ENCODE peak calls at places on chromosome 17, in four cellular contexts. One of them, this sample, is unnamed.

GRCh38 chr17:36856169-36856568 is 81.1 kb upstream of the LHX1 start:
- DNase-seq in GM12878: no peak
- DNase-seq in K562: no peak
- DNase-seq in HepG2: no peak
- DNase-seq in this sample: no peak

GRCh38 chr17:47803201-47803600 is 18.4 kb downstream of the OSBPL7 start:
- DNase-seq in GM12878: no peak
- DNase-seq in K562: no peak
- DNase-seq in HepG2: no peak
- DNase-seq in this sample: no peak

GRCh38 chr17:1997587-1998425 is 27.3 kb downstream of the RTN4RL1 start:
- DNase-seq in GM12878: no peak
- DNase-seq in K562: no peak
- DNase-seq in HepG2: peak
- DNase-seq in this sample: peak

GRCh38 chr17:73855933-73856332 is 211.7 kb upstream of the SDK2 start:
- DNase-seq in GM12878: no peak
- DNase-seq in K562: no peak
- DNase-seq in HepG2: no peak
- DNase-seq in this sample: no peak

GRCh38 chr17:2179615-2180295 is 123.8 kb downstream of the SMG6 start:
- DNase-seq in GM12878: no peak
- DNase-seq in K562: no peak
- DNase-seq in HepG2: no peak
- DNase-seq in this sample: no peak

GRCh38 chr17:65332375-65332774 is 195.2 kb downstream of the RGS9 start:
- DNase-seq in GM12878: no peak
- DNase-seq in K562: no peak
- DNase-seq in HepG2: no peak
- DNase-seq in this sample: no peak

GRCh38 chr17:59846391-59847165 is 46.2 kb downstream of the TUBD1 start:
- DNase-seq in GM12878: peak
- DNase-seq in K562: no peak
- DNase-seq in HepG2: peak
- DNase-seq in this sample: no peak

GRCh38 chr17:708132-708531 is 6.5 kb downstream of the VPS53 start:
- DNase-seq in GM12878: no peak
- DNase-seq in K562: no peak
- DNase-seq in HepG2: no peak
- DNase-seq in this sample: no peak

GRCh38 chr17:760371-760770 is 8.3 kb upstream of the GEMIN4 start:
- DNase-seq in GM12878: no peak
- DNase-seq in K562: no peak
- DNase-seq in HepG2: no peak
- DNase-seq in this sample: no peak

GRCh38 chr17:44086364-44087311 is 16.1 kb downstream of the G6PC3 start:
- DNase-seq in GM12878: no peak
- DNase-seq in K562: peak
- DNase-seq in HepG2: peak
- DNase-seq in this sample: peak

GRCh38 chr17:82772026-82772425 is 20.2 kb downstream of the TBCD start:
- DNase-seq in GM12878: no peak
- DNase-seq in K562: no peak
- DNase-seq in HepG2: peak
- DNase-seq in this sample: no peak
- TF ChIP-seq FOXM1 in GM12878: no peak
- TF ChIP-seq FOXM1 in K562: no peak
- TF ChIP-seq FOXM1 in HepG2: no peak
- TF ChIP-seq FOXM1 in this sample: no peak

GRCh38 chr17:79785900-79786810 is 8.2 kb downstream of the CBX2 start:
- DNase-seq in GM12878: no peak
- DNase-seq in K562: no peak
- DNase-seq in HepG2: no peak
- DNase-seq in this sample: no peak

GRCh38 chr17:79781691-79782575 is 4.0 kb downstream of the CBX2 start:
- DNase-seq in GM12878: no peak
- DNase-seq in K562: no peak
- DNase-seq in HepG2: no peak
- DNase-seq in this sample: no peak

GRCh38 chr17:79783891-79784290 is 5.9 kb downstream of the CBX2 start:
- DNase-seq in GM12878: no peak
- DNase-seq in K562: no peak
- DNase-seq in HepG2: no peak
- DNase-seq in this sample: no peak

GRCh38 chr17:79785017-79785899 is 7.3 kb downstream of the CBX2 start:
- DNase-seq in GM12878: no peak
- DNase-seq in K562: no peak
- DNase-seq in HepG2: no peak
- DNase-seq in this sample: no peak

DNA sequence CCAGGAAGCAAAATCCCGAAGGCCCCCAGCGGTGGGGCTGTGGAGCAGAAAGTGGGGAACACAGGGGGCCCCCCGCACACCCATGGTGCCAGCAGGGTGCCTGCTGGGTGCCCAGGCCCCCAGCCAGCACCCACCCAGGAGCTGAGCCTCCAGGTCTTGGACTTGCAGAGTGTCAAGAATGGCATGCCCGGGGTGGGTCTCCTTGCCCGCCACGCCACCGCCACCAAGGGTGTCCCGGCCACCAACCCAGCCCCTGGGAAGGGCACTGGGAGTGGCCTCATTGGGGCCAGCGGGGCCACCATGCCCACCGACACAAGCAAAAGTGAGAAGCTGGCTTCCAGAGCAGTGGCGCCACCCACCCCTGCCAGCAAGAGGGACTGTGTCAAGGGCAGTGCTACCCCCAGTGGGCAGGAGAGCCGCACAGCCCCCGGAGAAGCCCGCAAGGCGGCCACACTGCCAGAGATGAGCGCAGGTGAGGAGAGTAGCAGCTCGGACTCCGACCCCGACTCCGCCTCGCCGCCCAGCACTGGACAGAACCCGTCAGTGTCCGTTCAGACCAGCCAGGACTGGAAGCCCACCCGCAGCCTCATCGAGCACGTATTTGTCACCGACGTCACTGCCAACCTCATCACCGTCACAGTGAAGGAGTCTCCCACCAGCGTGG is 6.5 kb downstream of the CBX2 start:
- DNase-seq in GM12878: no peak
- DNase-seq in K562: no peak
- DNase-seq in HepG2: no peak
- DNase-seq in this sample: no peak
- TF ChIP-seq SP1 in GM12878: no peak
- TF ChIP-seq SP1 in K562: no peak
- TF ChIP-seq SP1 in HepG2: no peak
- TF ChIP-seq SP1 in this sample: no peak

GRCh38 chr17:8680850-8681174 is 50.3 kb upstream of the MYH10 start:
- DNase-seq in GM12878: no peak
- DNase-seq in K562: no peak
- DNase-seq in HepG2: no peak
- DNase-seq in this sample: no peak

GRCh38 chr17:8680402-8680801 is 49.9 kb upstream of the MYH10 start:
- DNase-seq in GM12878: no peak
- DNase-seq in K562: no peak
- DNase-seq in HepG2: no peak
- DNase-seq in this sample: no peak

GRCh38 chr17:8683355-8683754 is 52.8 kb upstream of the MYH10 start:
- DNase-seq in GM12878: no peak
- DNase-seq in K562: no peak
- DNase-seq in HepG2: no peak
- DNase-seq in this sample: no peak

GRCh38 chr17:8679136-8679535 is 48.6 kb upstream of the MYH10 start:
- DNase-seq in GM12878: no peak
- DNase-seq in K562: no peak
- DNase-seq in HepG2: no peak
- DNase-seq in this sample: no peak

GRCh38 chr17:8681175-8681949 is 50.8 kb upstream of the MYH10 start:
- DNase-seq in GM12878: no peak
- DNase-seq in K562: no peak
- DNase-seq in HepG2: no peak
- DNase-seq in this sample: no peak
- TF ChIP-seq FOXK2 in GM12878: no peak
- TF ChIP-seq FOXK2 in K562: no peak
- TF ChIP-seq FOXK2 in HepG2: no peak
- TF ChIP-seq FOXK2 in this sample: no peak

GRCh38 chr17:77327181-77327565 is 186.4 kb downstream of the SEC14L1 start:
- DNase-seq in GM12878: no peak
- DNase-seq in K562: no peak
- DNase-seq in HepG2: no peak
- DNase-seq in this sample: no peak
- TF ChIP-seq FOXM1 in GM12878: no peak
- TF ChIP-seq FOXM1 in K562: no peak
- TF ChIP-seq FOXM1 in HepG2: no peak
- TF ChIP-seq FOXM1 in this sample: no peak

GRCh38 chr17:78079253-78079652 is 49.3 kb downstream of the TMC6 start:
- DNase-seq in GM12878: no peak
- DNase-seq in K562: no peak
- DNase-seq in HepG2: no peak
- DNase-seq in this sample: no peak

GRCh38 chr17:78086740-78087139 is 41.8 kb downstream of the TMC6 start:
- DNase-seq in GM12878: no peak
- DNase-seq in K562: no peak
- DNase-seq in HepG2: no peak
- DNase-seq in this sample: no peak

GRCh38 chr17:78088529-78088928 is 40.0 kb downstream of the TMC6 start:
- DNase-seq in GM12878: no peak
- DNase-seq in K562: no peak
- DNase-seq in HepG2: no peak
- DNase-seq in this sample: no peak

GRCh38 chr17:78081551-78081950 is 47.0 kb downstream of the TMC6 start:
- DNase-seq in GM12878: no peak
- DNase-seq in K562: no peak
- DNase-seq in HepG2: no peak
- DNase-seq in this sample: no peak

GRCh38 chr17:78082988-78083387 is 45.6 kb downstream of the TMC6 start:
- DNase-seq in GM12878: no peak
- DNase-seq in K562: no peak
- DNase-seq in HepG2: no peak
- DNase-seq in this sample: no peak
- TF ChIP-seq SP1 in GM12878: no peak
- TF ChIP-seq SP1 in K562: no peak
- TF ChIP-seq SP1 in HepG2: no peak
- TF ChIP-seq SP1 in this sample: no peak

DNA sequence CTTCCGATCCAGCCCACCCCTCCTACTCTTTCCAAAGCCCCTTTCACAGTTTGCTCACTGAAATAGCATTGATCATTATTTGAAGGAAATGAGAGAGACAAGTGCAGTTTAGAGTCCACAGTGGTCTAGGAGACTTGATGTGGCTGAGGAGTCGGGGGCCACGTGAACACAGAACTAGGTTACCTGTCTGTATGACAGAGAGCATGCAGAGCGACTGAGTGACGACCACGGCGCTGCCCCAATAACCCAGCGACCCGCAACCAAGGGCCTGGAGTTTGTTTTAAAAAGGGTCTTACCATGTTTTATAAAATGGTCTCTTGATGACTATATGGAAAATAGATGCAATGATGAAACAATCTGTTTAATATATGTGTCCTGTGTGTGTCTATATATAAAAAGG is 39.5 kb downstream of the NDEL1 start:
- DNase-seq in GM12878: no peak
- DNase-seq in K562: no peak
- DNase-seq in HepG2: no peak
- DNase-seq in this sample: no peak
- TF ChIP-seq FOXK2 in GM12878: no peak
- TF ChIP-seq FOXK2 in K562: no peak
- TF ChIP-seq FOXK2 in HepG2: no peak
- TF ChIP-seq FOXK2 in this sample: no peak